ENCODE peak calls at places on chromosomes 6 and 20, in five cellular contexts. One of them, this sample, is unnamed.

GRCh38 chr6:27795697-27796494 is 116.3 kb downstream of the OR2B2 start:
- DNase-seq in neural crest cell: peak
- DNase-seq in pancreas: no peak
- DNase-seq in GM06990: no peak
- DNase-seq in H9: no peak
- DNase-seq in this sample: peak

GRCh38 chr6:114592506-114592905 is 249.7 kb upstream of the HS3ST5 start:
- DNase-seq in H9: no peak
- DNase-seq in neural crest cell: no peak
- DNase-seq in GM06990: no peak
- DNase-seq in pancreas: no peak
- DNase-seq in this sample: no peak

GRCh38 chr6:118918326-118918725 is 16.6 kb downstream of the MCM9 start:
- DNase-seq in GM06990: no peak
- DNase-seq in H9: no peak
- DNase-seq in neural crest cell: no peak
- DNase-seq in pancreas: no peak
- DNase-seq in this sample: no peak

GRCh38 chr6:157040191-157040590 is 263.0 kb downstream of the ARID1B start:
- DNase-seq in pancreas: no peak
- DNase-seq in GM06990: no peak
- DNase-seq in neural crest cell: no peak
- DNase-seq in H9: no peak
- DNase-seq in this sample: no peak

GRCh38 chr6:6230286-6230685 is 90.2 kb downstream of the F13A1 start:
- DNase-seq in neural crest cell: no peak
- DNase-seq in GM06990: no peak
- DNase-seq in H9: no peak
- DNase-seq in pancreas: no peak
- DNase-seq in this sample: no peak

GRCh38 chr6:73747293-73747692 is 51.3 kb downstream of the CD109 start:
- DNase-seq in pancreas: no peak
- DNase-seq in H9: no peak
- DNase-seq in neural crest cell: no peak
- DNase-seq in GM06990: no peak
- DNase-seq in this sample: no peak

GRCh38 chr20:1775117-1775516 is 117.5 kb upstream of the SIRPG start:
- DNase-seq in GM06990: no peak
- DNase-seq in neural crest cell: no peak
- DNase-seq in H9: no peak
- DNase-seq in pancreas: no peak
- DNase-seq in this sample: no peak

GRCh38 chr20:14751191-14751590 is 413.8 kb upstream of the FLRT3 start:
- DNase-seq in GM06990: no peak
- DNase-seq in neural crest cell: no peak
- DNase-seq in pancreas: no peak
- DNase-seq in H9: no peak
- DNase-seq in this sample: no peak

GRCh38 chr6:2028457-2029038 is 216.9 kb downstream of the GMDS start:
- DNase-seq in GM06990: peak
- DNase-seq in neural crest cell: no peak
- DNase-seq in H9: no peak
- DNase-seq in pancreas: no peak
- DNase-seq in this sample: no peak

GRCh38 chr6:50819906-50820589 is 1.4 kb downstream of the TFAP2B start:
- DNase-seq in pancreas: no peak
- DNase-seq in neural crest cell: no peak
- DNase-seq in GM06990: no peak
- DNase-seq in H9: peak
- DNase-seq in this sample: no peak

GRCh38 chr6:159085396-159085895 is 40.7 kb upstream of the TAGAP start:
- DNase-seq in GM06990: no peak
- DNase-seq in H9: no peak
- DNase-seq in neural crest cell: no peak
- DNase-seq in pancreas: no peak
- DNase-seq in this sample: no peak

GRCh38 chr20:17558154-17558940 is 11.5 kb upstream of the DSTN start:
- DNase-seq in H9: peak
- DNase-seq in GM06990: no peak
- DNase-seq in neural crest cell: no peak
- DNase-seq in pancreas: no peak
- DNase-seq in this sample: no peak

DNA sequence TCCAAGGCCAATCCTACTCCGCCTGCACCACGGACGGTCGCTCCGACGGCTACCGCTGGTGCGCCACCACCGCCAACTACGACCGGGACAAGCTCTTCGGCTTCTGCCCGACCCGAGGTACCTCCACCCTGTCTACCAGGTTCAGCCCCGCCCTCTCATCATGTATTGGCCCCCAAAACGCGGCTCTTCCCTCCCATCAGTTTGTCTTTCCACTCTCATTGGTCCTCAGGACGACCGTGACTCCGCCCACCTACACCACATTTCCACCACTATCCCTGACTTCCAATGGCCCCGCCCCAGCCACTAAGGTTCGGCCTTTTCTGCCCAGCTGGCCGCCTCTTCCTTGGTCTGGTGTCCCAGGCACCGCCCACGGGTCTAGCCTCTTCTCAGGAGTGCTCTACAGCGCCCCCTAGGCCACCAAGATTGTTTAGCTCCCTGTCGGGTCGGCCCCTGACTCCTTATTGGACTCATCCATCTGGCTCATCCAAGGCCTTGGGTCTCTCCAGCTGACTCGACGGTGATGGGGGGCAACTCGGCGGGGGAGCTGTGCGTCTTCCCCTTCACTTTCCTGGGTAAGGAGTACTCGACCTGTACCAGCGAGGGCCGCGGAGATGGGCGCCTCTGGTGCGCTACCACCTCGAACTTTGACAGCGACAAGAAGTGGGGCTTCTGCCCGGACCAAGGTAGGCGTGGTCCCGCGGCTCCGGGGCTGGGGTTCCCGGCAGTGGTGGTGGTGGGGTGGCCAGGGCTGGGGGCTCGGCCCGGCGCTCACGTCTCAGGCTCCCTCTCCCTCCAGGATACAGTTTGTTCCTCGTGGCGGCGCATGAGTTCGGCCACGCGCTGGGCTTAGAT is 3.1 kb downstream of the MMP9 start:
- DNase-seq in neural crest cell: no peak
- DNase-seq in H9: peak
- DNase-seq in pancreas: peak
- DNase-seq in GM06990: peak
- DNase-seq in this sample: peak
- TF ChIP-seq CTCF in neural crest cell: no peak
- TF ChIP-seq CTCF in H9: peak
- TF ChIP-seq CTCF in pancreas: no peak
- TF ChIP-seq CTCF in GM06990: peak
- TF ChIP-seq CTCF in this sample: peak

GRCh38 chr6:37097335-37097734 is 72.6 kb upstream of the PIM1 start:
- DNase-seq in GM06990: no peak
- DNase-seq in pancreas: no peak
- DNase-seq in neural crest cell: no peak
- DNase-seq in H9: no peak
- DNase-seq in this sample: no peak
- TF ChIP-seq CTCF in GM06990: no peak
- TF ChIP-seq CTCF in pancreas: no peak
- TF ChIP-seq CTCF in neural crest cell: no peak
- TF ChIP-seq CTCF in H9: no peak
- TF ChIP-seq CTCF in this sample: no peak

DNA sequence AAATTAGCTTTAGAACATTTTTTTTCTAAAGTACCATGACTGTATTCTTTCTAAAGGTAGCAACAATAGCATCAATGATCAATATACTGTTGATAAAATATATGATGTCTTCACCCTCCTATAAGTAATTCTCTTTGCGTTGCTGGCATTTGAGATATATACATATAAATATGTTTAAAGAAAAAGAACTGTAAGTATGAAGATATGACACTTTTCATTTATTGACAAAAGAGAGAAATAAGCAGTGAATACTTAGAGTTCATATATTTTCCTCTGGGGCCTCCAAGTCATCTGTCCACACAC is 49.4 kb upstream of the SCGN start:
- DNase-seq in pancreas: no peak
- DNase-seq in GM06990: no peak
- DNase-seq in neural crest cell: no peak
- DNase-seq in H9: no peak
- DNase-seq in this sample: no peak
- TF ChIP-seq CTCF in pancreas: no peak
- TF ChIP-seq CTCF in GM06990: no peak
- TF ChIP-seq CTCF in neural crest cell: no peak
- TF ChIP-seq CTCF in H9: no peak
- TF ChIP-seq CTCF in this sample: no peak

DNA sequence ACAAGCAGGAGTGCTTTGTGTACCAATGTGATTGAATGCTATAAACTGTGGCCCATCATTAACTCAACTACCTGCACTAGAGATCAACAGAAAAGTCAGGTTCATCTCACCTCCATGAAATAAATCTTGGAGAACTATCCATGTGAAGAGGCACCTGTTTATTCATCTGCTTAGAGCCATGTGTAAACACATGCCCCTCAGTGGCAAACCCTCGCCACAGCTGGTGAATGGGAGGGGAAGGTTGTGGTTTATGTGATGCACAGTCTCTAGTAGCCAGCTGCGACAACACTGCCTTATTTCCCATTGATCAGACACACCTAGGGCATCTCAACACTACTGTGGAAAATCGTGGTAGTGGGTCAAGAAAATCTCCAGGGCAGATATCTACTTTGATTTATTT is 640.2 kb downstream of the PTPRT start:
- DNase-seq in GM06990: no peak
- DNase-seq in neural crest cell: no peak
- DNase-seq in H9: no peak
- DNase-seq in pancreas: no peak
- DNase-seq in this sample: no peak
- TF ChIP-seq CTCF in GM06990: no peak
- TF ChIP-seq CTCF in neural crest cell: no peak
- TF ChIP-seq CTCF in H9: no peak
- TF ChIP-seq CTCF in pancreas: no peak
- TF ChIP-seq CTCF in this sample: no peak

DNA sequence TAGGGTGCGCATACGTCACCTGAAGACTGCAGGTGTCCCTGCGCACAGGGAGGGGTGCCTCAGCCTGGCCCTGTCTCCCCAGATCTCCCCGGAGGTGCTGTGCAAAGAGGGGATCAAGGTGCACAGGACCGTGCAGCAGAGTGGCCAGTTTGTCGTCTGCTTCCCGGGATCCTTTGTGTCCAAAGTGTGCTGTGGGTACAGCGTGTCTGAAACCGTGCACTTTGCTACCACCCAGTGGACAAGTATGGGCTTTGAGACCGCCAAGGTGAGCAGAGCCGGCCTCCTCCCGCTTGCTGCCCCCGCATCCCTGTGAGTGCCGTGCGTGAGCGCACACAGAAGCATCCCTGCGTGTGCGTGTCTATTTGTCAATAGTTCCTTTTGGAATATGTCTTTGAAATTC is 150.7 kb downstream of the DTNBP1 start:
- DNase-seq in pancreas: no peak
- DNase-seq in GM06990: no peak
- DNase-seq in neural crest cell: no peak
- DNase-seq in H9: no peak
- DNase-seq in this sample: peak
- TF ChIP-seq CTCF in pancreas: no peak
- TF ChIP-seq CTCF in GM06990: no peak
- TF ChIP-seq CTCF in neural crest cell: peak
- TF ChIP-seq CTCF in H9: peak
- TF ChIP-seq CTCF in this sample: peak

GRCh38 chr6:17042422-17043147 is 59.3 kb upstream of the STMND1 start:
- DNase-seq in GM06990: no peak
- DNase-seq in neural crest cell: no peak
- DNase-seq in pancreas: peak
- DNase-seq in H9: peak
- DNase-seq in this sample: peak
- TF ChIP-seq CTCF in GM06990: no peak
- TF ChIP-seq CTCF in neural crest cell: peak
- TF ChIP-seq CTCF in pancreas: peak
- TF ChIP-seq CTCF in H9: peak
- TF ChIP-seq CTCF in this sample: no peak

DNA sequence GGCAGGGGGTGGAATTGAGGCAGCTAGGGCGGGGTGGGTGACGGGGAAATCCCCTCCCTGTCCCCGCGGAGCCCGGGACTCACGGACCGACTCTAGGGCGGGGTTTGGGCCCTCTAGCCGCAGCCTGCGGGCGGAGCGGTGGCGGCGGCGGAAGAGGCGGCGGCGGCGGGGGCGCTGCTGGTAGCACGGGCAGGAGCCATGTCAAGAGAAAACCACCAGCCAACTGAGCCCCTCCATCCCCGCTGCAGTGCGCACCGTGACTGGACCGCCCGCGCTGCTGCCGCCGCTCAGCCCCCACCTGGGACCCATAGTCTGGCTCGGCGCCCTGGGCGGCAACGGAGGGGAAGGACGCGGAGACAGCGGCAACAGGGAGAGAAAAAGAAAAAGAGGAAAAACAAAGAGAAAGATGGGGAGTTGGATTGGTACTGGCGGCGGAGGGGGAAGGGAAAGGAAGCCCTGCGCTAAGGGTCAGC is 1.2 kb upstream of the C6orf62 start:
- DNase-seq in GM06990: peak
- DNase-seq in neural crest cell: peak
- DNase-seq in H9: peak
- DNase-seq in pancreas: peak
- DNase-seq in this sample: peak
- TF ChIP-seq CTCF in GM06990: no peak
- TF ChIP-seq CTCF in neural crest cell: no peak
- TF ChIP-seq CTCF in H9: no peak
- TF ChIP-seq CTCF in pancreas: no peak
- TF ChIP-seq CTCF in this sample: no peak

DNA sequence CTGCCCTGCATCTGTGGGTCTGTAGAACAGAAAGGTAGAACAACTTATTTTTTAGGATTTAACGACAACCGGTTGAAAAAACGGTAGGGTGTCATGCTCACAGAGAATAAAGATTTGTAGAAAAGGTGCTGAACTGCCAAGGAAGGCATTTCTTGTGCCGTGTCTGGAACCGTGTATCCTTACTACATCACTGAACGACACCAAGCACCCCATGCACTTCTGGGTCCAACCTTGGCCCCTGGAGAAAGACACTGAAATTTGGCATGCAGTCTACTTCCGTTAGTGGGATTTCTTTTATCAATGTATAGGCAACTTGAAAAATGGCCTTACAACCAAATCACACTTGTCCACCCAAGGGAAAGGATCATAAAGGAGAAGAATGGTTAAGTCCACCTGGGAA is 145.5 kb downstream of the ZMYND8 start:
- DNase-seq in H9: no peak
- DNase-seq in GM06990: no peak
- DNase-seq in pancreas: no peak
- DNase-seq in neural crest cell: no peak
- DNase-seq in this sample: no peak
- TF ChIP-seq CTCF in H9: no peak
- TF ChIP-seq CTCF in GM06990: no peak
- TF ChIP-seq CTCF in pancreas: no peak
- TF ChIP-seq CTCF in neural crest cell: no peak
- TF ChIP-seq CTCF in this sample: no peak

DNA sequence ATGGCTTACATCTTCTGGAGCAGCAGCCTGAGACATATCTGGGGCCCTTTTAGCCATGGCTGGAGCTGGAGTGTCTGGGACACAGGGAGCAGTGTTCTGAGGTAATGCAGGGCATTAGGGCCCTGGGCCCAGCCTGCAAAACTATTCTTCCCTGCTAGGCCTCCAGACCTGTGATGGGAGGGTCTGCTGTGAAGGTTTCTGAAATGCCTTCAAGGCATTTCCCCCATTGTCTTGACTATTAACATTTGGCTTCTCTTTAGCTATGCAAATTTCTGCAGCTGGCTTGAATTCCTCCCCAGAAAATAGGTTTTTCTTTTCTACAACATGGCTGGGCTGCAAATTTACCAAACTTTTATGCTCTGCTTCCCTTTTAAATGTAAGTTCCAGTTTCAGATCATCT is 61.5 kb downstream of the EDN1 start:
- DNase-seq in pancreas: no peak
- DNase-seq in H9: peak
- DNase-seq in neural crest cell: no peak
- DNase-seq in GM06990: no peak
- DNase-seq in this sample: no peak
- TF ChIP-seq CTCF in pancreas: no peak
- TF ChIP-seq CTCF in H9: no peak
- TF ChIP-seq CTCF in neural crest cell: no peak
- TF ChIP-seq CTCF in GM06990: no peak
- TF ChIP-seq CTCF in this sample: no peak

This sample was measured in nephron progenitor cell.